ENCODE peak calls at places on chromosome 11, in five cellular contexts. One of them, this sample, is unnamed. For H3K4me1 and H3K27me3, the result is how much of the 10 kb centered on the place peaks cover.

GRCh38 chr11:96006016-96006415 is 82.1 kb upstream of the MTMR2 start:
- DNase-seq in aorta: no peak
- DNase-seq in neuronal stem cell: no peak
- DNase-seq in mesendoderm: no peak
- DNase-seq in lung: no peak
- DNase-seq in this sample: no peak

GRCh38 chr11:125268611-125269010 is 104.1 kb downstream of the PKNOX2 start:
- DNase-seq in lung: no peak
- DNase-seq in aorta: no peak
- DNase-seq in neuronal stem cell: no peak
- DNase-seq in mesendoderm: no peak
- DNase-seq in this sample: no peak

GRCh38 chr11:36135062-36135461 is 154.2 kb downstream of the COMMD9 start:
- DNase-seq in mesendoderm: no peak
- DNase-seq in aorta: no peak
- DNase-seq in lung: no peak
- DNase-seq in neuronal stem cell: no peak
- DNase-seq in this sample: no peak

GRCh38 chr11:133086518-133086917 is 445.8 kb downstream of the OPCML start:
- DNase-seq in mesendoderm: no peak
- DNase-seq in aorta: no peak
- DNase-seq in neuronal stem cell: no peak
- DNase-seq in lung: no peak
- DNase-seq in this sample: no peak

GRCh38 chr11:43923327-43924111 is 18.9 kb upstream of the C11orf96 start:
- DNase-seq in aorta: peak
- DNase-seq in neuronal stem cell: no peak
- DNase-seq in lung: no peak
- DNase-seq in mesendoderm: peak
- DNase-seq in this sample: peak

GRCh38 chr11:1639102-1639620 is 9.6 kb downstream of the KRTAP5-5 start:
- DNase-seq in aorta: peak
- DNase-seq in lung: no peak
- DNase-seq in mesendoderm: no peak
- DNase-seq in neuronal stem cell: no peak
- DNase-seq in this sample: peak

GRCh38 chr11:3340025-3340424 is 38.9 kb downstream of the ZNF195 start:
- DNase-seq in mesendoderm: peak
- DNase-seq in neuronal stem cell: no peak
- DNase-seq in lung: no peak
- DNase-seq in aorta: no peak
- DNase-seq in this sample: no peak

GRCh38 chr11:111977141-111978027 is 40.2 kb downstream of the DIXDC1 start:
- DNase-seq in lung: peak
- DNase-seq in mesendoderm: peak
- DNase-seq in aorta: peak
- DNase-seq in neuronal stem cell: peak
- DNase-seq in this sample: peak

GRCh38 chr11:96033054-96033453 is 109.1 kb upstream of the MTMR2 start:
- DNase-seq in aorta: no peak
- DNase-seq in lung: no peak
- DNase-seq in neuronal stem cell: no peak
- DNase-seq in mesendoderm: no peak
- DNase-seq in this sample: no peak

GRCh38 chr11:87477321-87477720 is 439.6 kb downstream of the TMEM135 start:
- DNase-seq in aorta: no peak
- DNase-seq in lung: no peak
- DNase-seq in mesendoderm: no peak
- DNase-seq in neuronal stem cell: no peak
- DNase-seq in this sample: no peak

GRCh38 chr11:125842319-125842948 is 9.3 kb downstream of the PATE4 start:
- DNase-seq in neuronal stem cell: no peak
- DNase-seq in lung: no peak
- DNase-seq in aorta: no peak
- DNase-seq in mesendoderm: peak
- DNase-seq in this sample: no peak

GRCh38 chr11:21811572-21811971 is 381.3 kb upstream of the ANO5 start:
- DNase-seq in lung: no peak
- DNase-seq in aorta: no peak
- DNase-seq in neuronal stem cell: no peak
- DNase-seq in mesendoderm: peak
- DNase-seq in this sample: no peak

GRCh38 chr11:120601566-120601965 is 90.0 kb downstream of the GRIK4 start:
- DNase-seq in mesendoderm: no peak
- DNase-seq in neuronal stem cell: no peak
- DNase-seq in lung: no peak
- DNase-seq in aorta: no peak
- DNase-seq in this sample: no peak

GRCh38 chr11:62856333-62856910 is 17.0 kb upstream of the WDR74 start:
- DNase-seq in neuronal stem cell: no peak
- DNase-seq in aorta: no peak
- DNase-seq in mesendoderm: no peak
- DNase-seq in lung: no peak
- DNase-seq in this sample: no peak

GRCh38 chr11:86067230-86068137 is 1.4 kb downstream of the PICALM start:
- DNase-seq in lung: no peak
- DNase-seq in neuronal stem cell: no peak
- DNase-seq in mesendoderm: no peak
- DNase-seq in aorta: no peak
- DNase-seq in this sample: no peak

GRCh38 chr11:55942785-55943392 is 6.7 kb upstream of the OR5I1 start:
- DNase-seq in neuronal stem cell: peak
- DNase-seq in aorta: no peak
- DNase-seq in mesendoderm: peak
- DNase-seq in lung: no peak
- DNase-seq in this sample: no peak

GRCh38 chr11:128291043-128291442 is 296.3 kb downstream of the ETS1 start:
- DNase-seq in mesendoderm: no peak
- DNase-seq in lung: no peak
- DNase-seq in neuronal stem cell: no peak
- DNase-seq in aorta: no peak
- DNase-seq in this sample: no peak

GRCh38 chr11:1998290-1998689 is 648 bp upstream of the H19 start:
- DNase-seq in neuronal stem cell: no peak
- DNase-seq in aorta: no peak
- DNase-seq in lung: no peak
- DNase-seq in mesendoderm: no peak
- DNase-seq in this sample: no peak

GRCh38 chr11:704799-705645 is 1.0 kb upstream of the EPS8L2 start:
- DNase-seq in mesendoderm: no peak
- DNase-seq in neuronal stem cell: no peak
- DNase-seq in aorta: no peak
- DNase-seq in lung: peak
- DNase-seq in this sample: peak

GRCh38 chr11:56663386-56663785 is at the start of gene OR5AR1:
- DNase-seq in neuronal stem cell: no peak
- DNase-seq in mesendoderm: no peak
- DNase-seq in aorta: no peak
- DNase-seq in lung: no peak
- DNase-seq in this sample: no peak

GRCh38 chr11:133064152-133064877 is 468.0 kb downstream of the OPCML start:
- DNase-seq in lung: peak
- DNase-seq in mesendoderm: peak
- DNase-seq in aorta: peak
- DNase-seq in neuronal stem cell: peak
- DNase-seq in this sample: peak

GRCh38 chr11:124482362-124483147 is 37.1 kb upstream of the OR8B8 start:
- DNase-seq in neuronal stem cell: no peak
- DNase-seq in lung: no peak
- DNase-seq in aorta: no peak
- DNase-seq in mesendoderm: peak
- DNase-seq in this sample: peak

GRCh38 chr11:44338721-44339529 is 29.0 kb upstream of the ALX4 start:
- DNase-seq in mesendoderm: peak
- DNase-seq in lung: no peak
- DNase-seq in neuronal stem cell: no peak
- DNase-seq in aorta: no peak
- DNase-seq in this sample: no peak

GRCh38 chr11:66050581-66051231 is 1.5 kb upstream of the SF3B2 start:
- DNase-seq in neuronal stem cell: no peak
- DNase-seq in mesendoderm: peak
- DNase-seq in aorta: no peak
- DNase-seq in lung: no peak
- DNase-seq in this sample: no peak

GRCh38 chr11:113023228-113023627 is 62.0 kb downstream of the NCAM1 start:
- DNase-seq in neuronal stem cell: no peak
- DNase-seq in lung: no peak
- DNase-seq in aorta: no peak
- DNase-seq in mesendoderm: no peak
- DNase-seq in this sample: no peak

GRCh38 chr11:7251836-7252682 is at the start of gene SYT9:
- DNase-seq in mesendoderm: peak
- DNase-seq in lung: peak
- DNase-seq in aorta: peak
- DNase-seq in neuronal stem cell: peak
- DNase-seq in this sample: peak

GRCh38 chr11:22244986-22245592 is 52.2 kb downstream of the ANO5 start:
- DNase-seq in mesendoderm: peak
- DNase-seq in neuronal stem cell: peak
- DNase-seq in lung: peak
- DNase-seq in aorta: peak
- DNase-seq in this sample: peak

GRCh38 chr11:34636127-34636526 is 15.2 kb downstream of the EHF start:
- DNase-seq in mesendoderm: no peak
- DNase-seq in neuronal stem cell: no peak
- DNase-seq in lung: no peak
- DNase-seq in aorta: no peak
- DNase-seq in this sample: no peak
- H3K4me1 ChIP-seq in mesendoderm: under half
- H3K4me1 ChIP-seq in neuronal stem cell: under half
- H3K4me1 ChIP-seq in lung: under half
- H3K4me1 ChIP-seq in aorta: under half
- H3K4me1 ChIP-seq in this sample: under half

DNA sequence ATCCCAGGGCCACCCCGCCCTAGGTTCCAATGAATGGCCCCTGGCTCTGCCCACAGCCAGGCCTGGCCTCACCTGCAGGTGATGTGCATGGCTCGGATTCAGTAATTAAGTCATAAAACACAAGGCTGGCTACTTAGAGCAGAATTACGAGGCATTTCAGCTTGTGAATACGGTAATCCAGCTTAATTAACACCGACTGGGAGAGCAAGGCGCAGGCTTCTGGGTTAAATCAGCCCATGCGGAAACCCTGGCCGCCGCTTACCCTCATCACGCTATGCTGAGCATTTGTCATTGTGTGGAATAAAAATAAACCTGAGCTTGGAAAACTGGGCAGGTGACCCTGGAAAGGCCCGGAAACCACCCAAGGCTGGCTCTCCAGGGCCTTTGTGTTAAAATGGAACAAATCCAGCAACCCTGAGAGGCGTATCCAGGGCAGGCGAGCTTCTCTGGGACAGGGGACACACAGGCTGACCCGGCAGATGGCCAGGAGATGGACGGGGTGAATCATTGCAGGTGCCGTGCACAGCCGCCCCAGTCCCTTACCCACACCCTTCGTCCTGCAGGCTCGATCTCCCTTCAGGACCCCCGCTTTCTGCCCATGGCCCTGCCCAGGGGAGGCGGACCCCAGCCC is 220.3 kb downstream of the CTTN start:
- DNase-seq in lung: no peak
- DNase-seq in mesendoderm: no peak
- DNase-seq in neuronal stem cell: no peak
- DNase-seq in aorta: no peak
- DNase-seq in this sample: peak
- H3K27me3 ChIP-seq in lung: under half
- H3K27me3 ChIP-seq in mesendoderm: under half
- H3K27me3 ChIP-seq in neuronal stem cell: under half
- H3K27me3 ChIP-seq in aorta: under half
- H3K27me3 ChIP-seq in this sample: under half

GRCh38 chr11:45945392-45945999 is 23.0 kb downstream of the LARGE2 start:
- DNase-seq in mesendoderm: no peak
- DNase-seq in lung: no peak
- DNase-seq in neuronal stem cell: no peak
- DNase-seq in aorta: no peak
- DNase-seq in this sample: no peak
- H3K4me3 ChIP-seq in mesendoderm: no peak
- H3K4me3 ChIP-seq in lung: no peak
- H3K4me3 ChIP-seq in neuronal stem cell: no peak
- H3K4me3 ChIP-seq in aorta: no peak
- H3K4me3 ChIP-seq in this sample: no peak

DNA sequence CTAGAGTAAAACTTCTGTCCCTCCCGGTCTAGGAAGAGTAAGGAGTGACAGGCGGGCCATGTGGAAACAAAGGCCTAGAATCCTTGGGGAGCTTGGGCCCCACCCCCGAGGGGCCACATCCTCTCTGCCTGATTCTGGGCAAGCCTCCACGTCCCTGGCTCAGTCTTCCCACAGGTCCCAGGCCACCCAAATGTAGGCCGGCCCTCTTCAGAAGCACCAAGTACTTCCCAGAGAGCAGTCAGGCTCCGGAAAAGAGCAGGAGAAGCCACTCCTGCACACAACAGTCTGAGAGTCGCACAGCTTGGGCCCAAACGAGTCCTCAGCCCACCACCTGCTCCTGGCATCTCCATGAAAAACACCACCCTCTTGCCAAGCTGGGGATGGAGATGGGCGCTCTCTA is 15.5 kb downstream of the EHD1 start:
- DNase-seq in lung: no peak
- DNase-seq in neuronal stem cell: no peak
- DNase-seq in aorta: no peak
- DNase-seq in mesendoderm: no peak
- DNase-seq in this sample: peak
- H3K4me1 ChIP-seq in lung: under half
- H3K4me1 ChIP-seq in neuronal stem cell: under half
- H3K4me1 ChIP-seq in aorta: under half
- H3K4me1 ChIP-seq in mesendoderm: under half
- H3K4me1 ChIP-seq in this sample: under half

GRCh38 chr11:84720706-84721402 is 906.3 kb downstream of the DLG2 start:
- DNase-seq in neuronal stem cell: peak
- DNase-seq in aorta: peak
- DNase-seq in lung: no peak
- DNase-seq in mesendoderm: peak
- DNase-seq in this sample: peak
- H3K27me3 ChIP-seq in neuronal stem cell: under half
- H3K27me3 ChIP-seq in aorta: under half
- H3K27me3 ChIP-seq in lung: under half
- H3K27me3 ChIP-seq in mesendoderm: under half
- H3K27me3 ChIP-seq in this sample: under half

GRCh38 chr11:61793829-61794204 is 1.1 kb downstream of the FEN1 start:
- DNase-seq in neuronal stem cell: no peak
- DNase-seq in aorta: no peak
- DNase-seq in mesendoderm: no peak
- DNase-seq in lung: no peak
- DNase-seq in this sample: no peak
- H3K4me3 ChIP-seq in neuronal stem cell: peak
- H3K4me3 ChIP-seq in aorta: no peak
- H3K4me3 ChIP-seq in mesendoderm: peak
- H3K4me3 ChIP-seq in lung: no peak
- H3K4me3 ChIP-seq in this sample: no peak

This sample was measured in right cardiac atrium.